ENCODE peak calls at places on chromosomes 7 and 10, in six cellular contexts. One of them, this sample, is unnamed.

GRCh38 chr10:100636848-100637553 is 101.3 kb downstream of the HIF1AN start:
- DNase-seq in HAP-1: no peak
- DNase-seq in mesendoderm: peak; percentile 42
- DNase-seq in breast epithelium: no peak
- DNase-seq in brain microvascular endothelial cell: no peak
- DNase-seq in hepatocyte: no peak
- DNase-seq in this sample: no peak

GRCh38 chr10:108597657-108598319 is 1325.5 kb downstream of the XPNPEP1 start:
- DNase-seq in hepatocyte: no peak
- DNase-seq in mesendoderm: peak; percentile 31
- DNase-seq in brain microvascular endothelial cell: no peak
- DNase-seq in HAP-1: no peak
- DNase-seq in breast epithelium: no peak
- DNase-seq in this sample: no peak

GRCh38 chr7:131945948-131946525 is 389.6 kb upstream of the PODXL start:
- DNase-seq in breast epithelium: no peak
- DNase-seq in brain microvascular endothelial cell: no peak
- DNase-seq in HAP-1: no peak
- DNase-seq in hepatocyte: peak; percentile 46
- DNase-seq in mesendoderm: peak; percentile 23
- DNase-seq in this sample: no peak

GRCh38 chr7:139619367-139619657 is 95.8 kb downstream of the CLEC2L start:
- DNase-seq in breast epithelium: no peak
- DNase-seq in brain microvascular endothelial cell: peak; percentile 16
- DNase-seq in mesendoderm: no peak
- DNase-seq in hepatocyte: no peak
- DNase-seq in HAP-1: no peak
- DNase-seq in this sample: no peak

GRCh38 chr7:156889746-156890145 is 3.2 kb downstream of the LMBR1 start:
- DNase-seq in HAP-1: no peak
- DNase-seq in breast epithelium: no peak
- DNase-seq in brain microvascular endothelial cell: no peak
- DNase-seq in mesendoderm: no peak
- DNase-seq in hepatocyte: no peak
- DNase-seq in this sample: no peak

GRCh38 chr7:16619979-16620408 is 25.6 kb downstream of the ANKMY2 start:
- DNase-seq in brain microvascular endothelial cell: no peak
- DNase-seq in HAP-1: no peak
- DNase-seq in hepatocyte: no peak
- DNase-seq in breast epithelium: no peak
- DNase-seq in mesendoderm: no peak
- DNase-seq in this sample: no peak

GRCh38 chr7:157337316-157338149 is 729 bp downstream of the DNAJB6 start:
- DNase-seq in mesendoderm: peak; percentile 49
- DNase-seq in HAP-1: peak; percentile 7
- DNase-seq in breast epithelium: peak; percentile 67
- DNase-seq in hepatocyte: peak; percentile 87
- DNase-seq in brain microvascular endothelial cell: peak; percentile 50
- DNase-seq in this sample: no peak

GRCh38 chr10:69801434-69802315 is at the start of gene COL13A1:
- DNase-seq in breast epithelium: no peak
- DNase-seq in brain microvascular endothelial cell: peak; percentile 55
- DNase-seq in hepatocyte: peak; percentile 64
- DNase-seq in mesendoderm: peak; percentile 97
- DNase-seq in HAP-1: peak; percentile 70
- DNase-seq in this sample: no peak

GRCh38 chr7:1197997-1198632 is 34.6 kb upstream of the UNCX start:
- DNase-seq in hepatocyte: peak; percentile 57
- DNase-seq in breast epithelium: no peak
- DNase-seq in brain microvascular endothelial cell: peak; percentile 14
- DNase-seq in HAP-1: no peak
- DNase-seq in mesendoderm: no peak
- DNase-seq in this sample: no peak

GRCh38 chr7:158812684-158813083 is 16.6 kb downstream of the ESYT2 start:
- DNase-seq in breast epithelium: no peak
- DNase-seq in HAP-1: no peak
- DNase-seq in brain microvascular endothelial cell: no peak
- DNase-seq in mesendoderm: no peak
- DNase-seq in hepatocyte: no peak
- DNase-seq in this sample: no peak

GRCh38 chr10:130169136-130169888 is 33.1 kb downstream of the GLRX3 start:
- DNase-seq in hepatocyte: no peak
- DNase-seq in mesendoderm: peak; percentile 83
- DNase-seq in HAP-1: no peak
- DNase-seq in breast epithelium: no peak
- DNase-seq in brain microvascular endothelial cell: peak; percentile 40
- DNase-seq in this sample: no peak

GRCh38 chr7:105715528-105715927 is 134.2 kb upstream of the EFCAB10 start:
- DNase-seq in breast epithelium: no peak
- DNase-seq in HAP-1: no peak
- DNase-seq in brain microvascular endothelial cell: no peak
- DNase-seq in mesendoderm: no peak
- DNase-seq in hepatocyte: no peak
- DNase-seq in this sample: no peak

GRCh38 chr10:100446130-100446761 is 16.6 kb upstream of the WNT8B start:
- DNase-seq in mesendoderm: no peak
- DNase-seq in HAP-1: no peak
- DNase-seq in breast epithelium: no peak
- DNase-seq in brain microvascular endothelial cell: no peak
- DNase-seq in hepatocyte: no peak
- DNase-seq in this sample: no peak

GRCh38 chr7:38744746-38745145 is 113.6 kb upstream of the AMPH start:
- DNase-seq in HAP-1: no peak
- DNase-seq in hepatocyte: no peak
- DNase-seq in breast epithelium: no peak
- DNase-seq in brain microvascular endothelial cell: peak; percentile 78
- DNase-seq in mesendoderm: no peak
- DNase-seq in this sample: no peak

GRCh38 chr10:124374535-124375352 is 44.0 kb downstream of the OAT start:
- DNase-seq in HAP-1: no peak
- DNase-seq in brain microvascular endothelial cell: no peak
- DNase-seq in mesendoderm: no peak
- DNase-seq in breast epithelium: no peak
- DNase-seq in hepatocyte: no peak
- DNase-seq in this sample: no peak

GRCh38 chr10:31508882-31509281 is 189.9 kb downstream of the ZEB1 start:
- DNase-seq in HAP-1: no peak
- DNase-seq in brain microvascular endothelial cell: peak; percentile 42
- DNase-seq in hepatocyte: no peak
- DNase-seq in breast epithelium: no peak
- DNase-seq in mesendoderm: peak; percentile 39
- DNase-seq in this sample: no peak

GRCh38 chr7:69759373-69759772 is 161.1 kb downstream of the AUTS2 start:
- DNase-seq in hepatocyte: no peak
- DNase-seq in brain microvascular endothelial cell: no peak
- DNase-seq in breast epithelium: no peak
- DNase-seq in HAP-1: no peak
- DNase-seq in mesendoderm: no peak
- DNase-seq in this sample: no peak

GRCh38 chr7:123558506-123558874 is 872 bp upstream of the NDUFA5 start:
- DNase-seq in mesendoderm: no peak
- DNase-seq in HAP-1: no peak
- DNase-seq in hepatocyte: no peak
- DNase-seq in brain microvascular endothelial cell: no peak
- DNase-seq in breast epithelium: no peak
- DNase-seq in this sample: no peak

GRCh38 chr7:152624218-152624617 is 51.7 kb downstream of the XRCC2 start:
- DNase-seq in hepatocyte: no peak
- DNase-seq in brain microvascular endothelial cell: no peak
- DNase-seq in HAP-1: no peak
- DNase-seq in mesendoderm: no peak
- DNase-seq in breast epithelium: no peak
- DNase-seq in this sample: no peak

GRCh38 chr7:37304926-37305325 is 143.7 kb downstream of the ELMO1 start:
- DNase-seq in mesendoderm: no peak
- DNase-seq in HAP-1: no peak
- DNase-seq in hepatocyte: no peak
- DNase-seq in brain microvascular endothelial cell: no peak
- DNase-seq in breast epithelium: no peak
- DNase-seq in this sample: no peak

GRCh38 chr7:131557521-131558385 is 1.3 kb upstream of the PODXL start:
- DNase-seq in hepatocyte: peak; percentile 43
- DNase-seq in mesendoderm: peak; percentile 94
- DNase-seq in breast epithelium: no peak
- DNase-seq in HAP-1: peak; percentile 65
- DNase-seq in brain microvascular endothelial cell: no peak
- DNase-seq in this sample: peak; percentile 71

GRCh38 chr7:76074972-76075370 is 27.1 kb downstream of the MDH2 start:
- DNase-seq in mesendoderm: no peak
- DNase-seq in brain microvascular endothelial cell: no peak
- DNase-seq in hepatocyte: no peak
- DNase-seq in breast epithelium: no peak
- DNase-seq in HAP-1: no peak
- DNase-seq in this sample: no peak
- H3K36me3 ChIP-seq in mesendoderm: no peaks in the 10 kb centered on the region
- H3K36me3 ChIP-seq in brain microvascular endothelial cell: no peaks in the 10 kb centered on the region
- H3K36me3 ChIP-seq in hepatocyte: no peaks in the 10 kb centered on the region
- H3K36me3 ChIP-seq in breast epithelium: no peaks in the 10 kb centered on the region
- H3K36me3 ChIP-seq in HAP-1: no peaks in the 10 kb centered on the region
- H3K36me3 ChIP-seq in this sample: no peaks in the 10 kb centered on the region

GRCh38 chr10:13636776-13637175 is 50.0 kb downstream of the PRPF18 start:
- DNase-seq in mesendoderm: no peak
- DNase-seq in HAP-1: no peak
- DNase-seq in breast epithelium: no peak
- DNase-seq in hepatocyte: no peak
- DNase-seq in brain microvascular endothelial cell: no peak
- DNase-seq in this sample: no peak

GRCh38 chr10:13644866-13645265 is 58.1 kb downstream of the PRPF18 start:
- DNase-seq in HAP-1: no peak
- DNase-seq in brain microvascular endothelial cell: no peak
- DNase-seq in hepatocyte: no peak
- DNase-seq in breast epithelium: no peak
- DNase-seq in mesendoderm: no peak
- DNase-seq in this sample: no peak

GRCh38 chr10:13637303-13637856 is 50.6 kb downstream of the PRPF18 start:
- DNase-seq in brain microvascular endothelial cell: no peak
- DNase-seq in mesendoderm: no peak
- DNase-seq in breast epithelium: no peak
- DNase-seq in HAP-1: no peak
- DNase-seq in hepatocyte: no peak
- DNase-seq in this sample: no peak

GRCh38 chr10:13637894-13638293 is 51.1 kb downstream of the PRPF18 start:
- DNase-seq in hepatocyte: no peak
- DNase-seq in breast epithelium: no peak
- DNase-seq in brain microvascular endothelial cell: no peak
- DNase-seq in HAP-1: no peak
- DNase-seq in mesendoderm: no peak
- DNase-seq in this sample: no peak

DNA sequence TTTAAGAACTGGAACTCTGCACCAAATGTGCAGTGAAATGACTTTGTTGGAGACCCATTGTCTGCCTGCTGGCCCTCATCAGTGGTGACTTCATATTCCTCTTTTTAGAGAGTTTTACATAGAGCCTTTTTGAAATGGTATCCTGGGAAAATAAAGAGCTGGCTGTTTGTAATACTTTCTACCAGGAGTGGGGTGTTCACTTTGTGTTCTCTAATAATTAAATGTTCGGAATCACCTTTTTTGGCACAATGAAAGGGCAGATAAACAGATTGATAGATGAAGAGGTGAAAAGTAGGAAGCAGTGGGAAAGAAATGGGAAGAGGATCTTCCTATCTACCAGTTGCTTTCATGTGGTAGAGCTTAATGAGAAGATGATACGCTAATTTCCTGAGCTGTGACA is 55.5 kb downstream of the PRPF18 start:
- DNase-seq in brain microvascular endothelial cell: no peak
- DNase-seq in HAP-1: no peak
- DNase-seq in hepatocyte: no peak
- DNase-seq in breast epithelium: no peak
- DNase-seq in mesendoderm: no peak
- DNase-seq in this sample: no peak
- H3K36me3 ChIP-seq in brain microvascular endothelial cell: peaks cover 39% of the 10 kb centered on the region
- H3K36me3 ChIP-seq in HAP-1: peaks cover 3% of the 10 kb centered on the region
- H3K36me3 ChIP-seq in hepatocyte: no peaks in the 10 kb centered on the region
- H3K36me3 ChIP-seq in breast epithelium: no peaks in the 10 kb centered on the region
- H3K36me3 ChIP-seq in mesendoderm: peaks cover 12% of the 10 kb centered on the region
- H3K36me3 ChIP-seq in this sample: no peaks in the 10 kb centered on the region

DNA sequence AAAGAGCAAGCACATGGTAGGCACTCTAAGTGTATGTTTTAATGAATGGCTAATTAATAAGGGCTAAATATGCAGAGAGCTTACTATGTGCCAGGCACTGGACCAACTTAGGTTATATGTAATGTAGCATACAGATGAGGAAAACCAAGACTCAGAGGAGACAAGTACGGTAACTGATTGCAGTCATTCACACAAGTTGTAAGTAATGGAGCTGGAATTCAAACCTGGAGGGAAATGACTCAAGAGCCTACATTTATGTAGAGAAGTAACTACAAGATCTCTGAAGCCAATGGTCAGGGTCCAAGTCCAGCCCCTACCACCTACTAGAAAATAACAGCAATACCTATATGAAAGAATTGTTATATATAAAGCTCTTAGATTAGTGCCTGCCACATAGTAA is 97.3 kb upstream of the KCNIP2 start:
- DNase-seq in brain microvascular endothelial cell: peak; percentile 26
- DNase-seq in HAP-1: no peak
- DNase-seq in breast epithelium: no peak
- DNase-seq in mesendoderm: no peak
- DNase-seq in hepatocyte: no peak
- DNase-seq in this sample: no peak
- H3K36me3 ChIP-seq in brain microvascular endothelial cell: no peaks in the 10 kb centered on the region
- H3K36me3 ChIP-seq in HAP-1: no peaks in the 10 kb centered on the region
- H3K36me3 ChIP-seq in breast epithelium: no peaks in the 10 kb centered on the region
- H3K36me3 ChIP-seq in mesendoderm: no peaks in the 10 kb centered on the region
- H3K36me3 ChIP-seq in hepatocyte: no peaks in the 10 kb centered on the region
- H3K36me3 ChIP-seq in this sample: no peaks in the 10 kb centered on the region

GRCh38 chr10:5921746-5922145 is 31.7 kb downstream of the FBH1 start:
- DNase-seq in mesendoderm: no peak
- DNase-seq in hepatocyte: no peak
- DNase-seq in brain microvascular endothelial cell: no peak
- DNase-seq in breast epithelium: no peak
- DNase-seq in HAP-1: no peak
- DNase-seq in this sample: no peak
- H3K36me3 ChIP-seq in mesendoderm: peaks cover 30% of the 10 kb centered on the region
- H3K36me3 ChIP-seq in hepatocyte: no peaks in the 10 kb centered on the region
- H3K36me3 ChIP-seq in brain microvascular endothelial cell: peaks cover 74% of the 10 kb centered on the region
- H3K36me3 ChIP-seq in breast epithelium: peaks cover 12% of the 10 kb centered on the region
- H3K36me3 ChIP-seq in HAP-1: peaks cover 68% of the 10 kb centered on the region
- H3K36me3 ChIP-seq in this sample: peaks cover 31% of the 10 kb centered on the region

DNA sequence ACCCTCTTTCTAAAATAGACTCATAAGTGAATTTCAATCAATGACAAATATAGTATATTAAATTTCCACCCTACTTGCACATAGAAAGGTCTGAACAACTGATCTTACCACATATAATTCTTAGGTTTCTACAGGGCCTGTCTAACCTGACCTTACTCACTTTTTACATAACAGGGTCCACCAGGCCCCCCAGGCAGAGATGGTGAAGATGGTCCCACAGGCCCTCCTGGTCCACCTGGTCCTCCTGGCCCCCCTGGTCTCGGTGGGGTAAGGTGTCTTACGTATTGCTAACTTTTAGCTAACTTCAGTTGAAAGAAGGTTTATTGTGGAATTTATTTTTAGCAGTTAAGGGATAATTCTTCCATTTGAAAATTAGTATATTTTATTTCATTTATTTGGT is 5.3 kb downstream of the COL1A2 start:
- DNase-seq in HAP-1: no peak
- DNase-seq in hepatocyte: no peak
- DNase-seq in brain microvascular endothelial cell: no peak
- DNase-seq in mesendoderm: no peak
- DNase-seq in breast epithelium: no peak
- DNase-seq in this sample: no peak
- H3K36me3 ChIP-seq in HAP-1: no peaks in the 10 kb centered on the region
- H3K36me3 ChIP-seq in hepatocyte: no peaks in the 10 kb centered on the region
- H3K36me3 ChIP-seq in brain microvascular endothelial cell: peaks cover 82% of the 10 kb centered on the region
- H3K36me3 ChIP-seq in mesendoderm: peaks cover under 1% of the 10 kb centered on the region
- H3K36me3 ChIP-seq in breast epithelium: no peaks in the 10 kb centered on the region
- H3K36me3 ChIP-seq in this sample: peaks cover 5% of the 10 kb centered on the region

This sample was measured in iPS DF 6.9.